ENCODE peak calls at places on chromosomes 1 and 21, in five cellular contexts. One of them, this sample, is unnamed.

GRCh38 chr1:8116892-8117262 is 90.8 kb upstream of the ERRFI1 start:
- DNase-seq in stimulated activated CD8-positive, alpha-beta memory T cell treated with anti-CD3 and anti-CD28 coated beads, Interleukin-7, amount 100 ng/mL, for 1 hour: no peak
- DNase-seq in non-pigmented ciliary epithelial cell: no peak
- DNase-seq in iPS DF 19.7: no peak
- DNase-seq in stimulated activated CD4-positive, alpha-beta T cell treated with anti-CD3 and anti-CD28 coated beads, TNF-alpha, amount 100 ng/mL, for 4 hours: no peak
- DNase-seq in this sample: no peak

GRCh38 chr1:244712669-244713068 is 59.7 kb downstream of the DESI2 start:
- DNase-seq in non-pigmented ciliary epithelial cell: no peak
- DNase-seq in stimulated activated CD4-positive, alpha-beta T cell treated with anti-CD3 and anti-CD28 coated beads, TNF-alpha, amount 100 ng/mL, for 4 hours: no peak
- DNase-seq in stimulated activated CD8-positive, alpha-beta memory T cell treated with anti-CD3 and anti-CD28 coated beads, Interleukin-7, amount 100 ng/mL, for 1 hour: no peak
- DNase-seq in iPS DF 19.7: no peak
- DNase-seq in this sample: no peak

GRCh38 chr21:36260030-36260787 is 59.8 kb upstream of the MORC3 start:
- DNase-seq in non-pigmented ciliary epithelial cell: no peak
- DNase-seq in iPS DF 19.7: no peak
- DNase-seq in stimulated activated CD4-positive, alpha-beta T cell treated with anti-CD3 and anti-CD28 coated beads, TNF-alpha, amount 100 ng/mL, for 4 hours: peak; percentile 5
- DNase-seq in stimulated activated CD8-positive, alpha-beta memory T cell treated with anti-CD3 and anti-CD28 coated beads, Interleukin-7, amount 100 ng/mL, for 1 hour: no peak
- DNase-seq in this sample: peak; percentile 62

GRCh38 chr1:116356673-116357072 is 16.4 kb upstream of the ATP1A1 start:
- DNase-seq in iPS DF 19.7: no peak
- DNase-seq in stimulated activated CD8-positive, alpha-beta memory T cell treated with anti-CD3 and anti-CD28 coated beads, Interleukin-7, amount 100 ng/mL, for 1 hour: no peak
- DNase-seq in stimulated activated CD4-positive, alpha-beta T cell treated with anti-CD3 and anti-CD28 coated beads, TNF-alpha, amount 100 ng/mL, for 4 hours: no peak
- DNase-seq in non-pigmented ciliary epithelial cell: no peak
- DNase-seq in this sample: no peak

GRCh38 chr21:34965200-34966174 is 83.6 kb downstream of the RUNX1 start:
- DNase-seq in stimulated activated CD4-positive, alpha-beta T cell treated with anti-CD3 and anti-CD28 coated beads, TNF-alpha, amount 100 ng/mL, for 4 hours: no peak
- DNase-seq in non-pigmented ciliary epithelial cell: peak; percentile 54
- DNase-seq in iPS DF 19.7: no peak
- DNase-seq in stimulated activated CD8-positive, alpha-beta memory T cell treated with anti-CD3 and anti-CD28 coated beads, Interleukin-7, amount 100 ng/mL, for 1 hour: no peak
- DNase-seq in this sample: no peak

GRCh38 chr1:109493805-109494539 is at the start of gene CYB561D1:
- DNase-seq in iPS DF 19.7: no peak
- DNase-seq in stimulated activated CD8-positive, alpha-beta memory T cell treated with anti-CD3 and anti-CD28 coated beads, Interleukin-7, amount 100 ng/mL, for 1 hour: peak; percentile 71
- DNase-seq in non-pigmented ciliary epithelial cell: no peak
- DNase-seq in stimulated activated CD4-positive, alpha-beta T cell treated with anti-CD3 and anti-CD28 coated beads, TNF-alpha, amount 100 ng/mL, for 4 hours: peak; percentile 82
- DNase-seq in this sample: peak; percentile 87

GRCh38 chr1:24506706-24507422 is 4.2 kb downstream of the RCAN3 start:
- DNase-seq in iPS DF 19.7: no peak
- DNase-seq in stimulated activated CD4-positive, alpha-beta T cell treated with anti-CD3 and anti-CD28 coated beads, TNF-alpha, amount 100 ng/mL, for 4 hours: no peak
- DNase-seq in stimulated activated CD8-positive, alpha-beta memory T cell treated with anti-CD3 and anti-CD28 coated beads, Interleukin-7, amount 100 ng/mL, for 1 hour: no peak
- DNase-seq in non-pigmented ciliary epithelial cell: no peak
- DNase-seq in this sample: peak; percentile 76

GRCh38 chr21:41715649-41716321 is 51.1 kb downstream of the RIPK4 start:
- DNase-seq in iPS DF 19.7: no peak
- DNase-seq in non-pigmented ciliary epithelial cell: no peak
- DNase-seq in stimulated activated CD8-positive, alpha-beta memory T cell treated with anti-CD3 and anti-CD28 coated beads, Interleukin-7, amount 100 ng/mL, for 1 hour: no peak
- DNase-seq in stimulated activated CD4-positive, alpha-beta T cell treated with anti-CD3 and anti-CD28 coated beads, TNF-alpha, amount 100 ng/mL, for 4 hours: no peak
- DNase-seq in this sample: no peak

GRCh38 chr1:226195144-226195543 is 8.6 kb upstream of the ACBD3 start:
- DNase-seq in stimulated activated CD4-positive, alpha-beta T cell treated with anti-CD3 and anti-CD28 coated beads, TNF-alpha, amount 100 ng/mL, for 4 hours: no peak
- DNase-seq in iPS DF 19.7: no peak
- DNase-seq in non-pigmented ciliary epithelial cell: no peak
- DNase-seq in stimulated activated CD8-positive, alpha-beta memory T cell treated with anti-CD3 and anti-CD28 coated beads, Interleukin-7, amount 100 ng/mL, for 1 hour: no peak
- DNase-seq in this sample: no peak

GRCh38 chr1:32817815-32818786 is 648 bp downstream of the S100PBP start:
- DNase-seq in iPS DF 19.7: peak; percentile 45
- DNase-seq in non-pigmented ciliary epithelial cell: no peak
- DNase-seq in stimulated activated CD4-positive, alpha-beta T cell treated with anti-CD3 and anti-CD28 coated beads, TNF-alpha, amount 100 ng/mL, for 4 hours: peak; percentile 15
- DNase-seq in stimulated activated CD8-positive, alpha-beta memory T cell treated with anti-CD3 and anti-CD28 coated beads, Interleukin-7, amount 100 ng/mL, for 1 hour: no peak
- DNase-seq in this sample: peak; percentile 20

GRCh38 chr1:206511362-206512064 is 4.2 kb downstream of the RASSF5 start:
- DNase-seq in stimulated activated CD8-positive, alpha-beta memory T cell treated with anti-CD3 and anti-CD28 coated beads, Interleukin-7, amount 100 ng/mL, for 1 hour: no peak
- DNase-seq in iPS DF 19.7: no peak
- DNase-seq in non-pigmented ciliary epithelial cell: no peak
- DNase-seq in stimulated activated CD4-positive, alpha-beta T cell treated with anti-CD3 and anti-CD28 coated beads, TNF-alpha, amount 100 ng/mL, for 4 hours: no peak
- DNase-seq in this sample: no peak

GRCh38 chr1:245888809-245889208 is 618.3 kb downstream of the SMYD3 start:
- DNase-seq in stimulated activated CD4-positive, alpha-beta T cell treated with anti-CD3 and anti-CD28 coated beads, TNF-alpha, amount 100 ng/mL, for 4 hours: no peak
- DNase-seq in stimulated activated CD8-positive, alpha-beta memory T cell treated with anti-CD3 and anti-CD28 coated beads, Interleukin-7, amount 100 ng/mL, for 1 hour: no peak
- DNase-seq in iPS DF 19.7: peak; percentile 20
- DNase-seq in non-pigmented ciliary epithelial cell: no peak
- DNase-seq in this sample: peak; percentile 3

GRCh38 chr21:46112731-46113215 is 14.9 kb downstream of the COL6A2 start:
- DNase-seq in iPS DF 19.7: no peak
- DNase-seq in non-pigmented ciliary epithelial cell: no peak
- DNase-seq in stimulated activated CD8-positive, alpha-beta memory T cell treated with anti-CD3 and anti-CD28 coated beads, Interleukin-7, amount 100 ng/mL, for 1 hour: no peak
- DNase-seq in stimulated activated CD4-positive, alpha-beta T cell treated with anti-CD3 and anti-CD28 coated beads, TNF-alpha, amount 100 ng/mL, for 4 hours: no peak
- DNase-seq in this sample: no peak

GRCh38 chr21:40568756-40569155 is 278.2 kb downstream of the DSCAM start:
- DNase-seq in stimulated activated CD4-positive, alpha-beta T cell treated with anti-CD3 and anti-CD28 coated beads, TNF-alpha, amount 100 ng/mL, for 4 hours: no peak
- DNase-seq in iPS DF 19.7: no peak
- DNase-seq in non-pigmented ciliary epithelial cell: no peak
- DNase-seq in stimulated activated CD8-positive, alpha-beta memory T cell treated with anti-CD3 and anti-CD28 coated beads, Interleukin-7, amount 100 ng/mL, for 1 hour: no peak
- DNase-seq in this sample: no peak

GRCh38 chr1:158654570-158654969 is 31.9 kb downstream of the SPTA1 start:
- DNase-seq in iPS DF 19.7: no peak
- DNase-seq in stimulated activated CD4-positive, alpha-beta T cell treated with anti-CD3 and anti-CD28 coated beads, TNF-alpha, amount 100 ng/mL, for 4 hours: no peak
- DNase-seq in stimulated activated CD8-positive, alpha-beta memory T cell treated with anti-CD3 and anti-CD28 coated beads, Interleukin-7, amount 100 ng/mL, for 1 hour: no peak
- DNase-seq in non-pigmented ciliary epithelial cell: no peak
- DNase-seq in this sample: no peak

GRCh38 chr1:24308365-24309015 is 10.7 kb upstream of the GRHL3 start:
- DNase-seq in non-pigmented ciliary epithelial cell: no peak
- DNase-seq in stimulated activated CD4-positive, alpha-beta T cell treated with anti-CD3 and anti-CD28 coated beads, TNF-alpha, amount 100 ng/mL, for 4 hours: no peak
- DNase-seq in stimulated activated CD8-positive, alpha-beta memory T cell treated with anti-CD3 and anti-CD28 coated beads, Interleukin-7, amount 100 ng/mL, for 1 hour: no peak
- DNase-seq in iPS DF 19.7: peak; percentile 84
- DNase-seq in this sample: no peak

GRCh38 chr1:68384872-68385390 is 64.8 kb downstream of the RPE65 start:
- DNase-seq in iPS DF 19.7: no peak
- DNase-seq in stimulated activated CD8-positive, alpha-beta memory T cell treated with anti-CD3 and anti-CD28 coated beads, Interleukin-7, amount 100 ng/mL, for 1 hour: no peak
- DNase-seq in stimulated activated CD4-positive, alpha-beta T cell treated with anti-CD3 and anti-CD28 coated beads, TNF-alpha, amount 100 ng/mL, for 4 hours: no peak
- DNase-seq in non-pigmented ciliary epithelial cell: no peak
- DNase-seq in this sample: no peak

GRCh38 chr1:77859248-77859647 is 29.2 kb upstream of the NEXN start:
- DNase-seq in non-pigmented ciliary epithelial cell: no peak
- DNase-seq in iPS DF 19.7: no peak
- DNase-seq in stimulated activated CD4-positive, alpha-beta T cell treated with anti-CD3 and anti-CD28 coated beads, TNF-alpha, amount 100 ng/mL, for 4 hours: no peak
- DNase-seq in stimulated activated CD8-positive, alpha-beta memory T cell treated with anti-CD3 and anti-CD28 coated beads, Interleukin-7, amount 100 ng/mL, for 1 hour: no peak
- DNase-seq in this sample: no peak

GRCh38 chr1:83641828-83642443 is 357.0 kb downstream of the TTLL7 start:
- DNase-seq in non-pigmented ciliary epithelial cell: no peak
- DNase-seq in iPS DF 19.7: no peak
- DNase-seq in stimulated activated CD4-positive, alpha-beta T cell treated with anti-CD3 and anti-CD28 coated beads, TNF-alpha, amount 100 ng/mL, for 4 hours: no peak
- DNase-seq in stimulated activated CD8-positive, alpha-beta memory T cell treated with anti-CD3 and anti-CD28 coated beads, Interleukin-7, amount 100 ng/mL, for 1 hour: no peak
- DNase-seq in this sample: no peak

GRCh38 chr1:244339776-244340175 is 111.9 kb downstream of the ADSS2 start:
- DNase-seq in stimulated activated CD8-positive, alpha-beta memory T cell treated with anti-CD3 and anti-CD28 coated beads, Interleukin-7, amount 100 ng/mL, for 1 hour: no peak
- DNase-seq in non-pigmented ciliary epithelial cell: no peak
- DNase-seq in iPS DF 19.7: no peak
- DNase-seq in stimulated activated CD4-positive, alpha-beta T cell treated with anti-CD3 and anti-CD28 coated beads, TNF-alpha, amount 100 ng/mL, for 4 hours: no peak
- DNase-seq in this sample: no peak

GRCh38 chr1:174114788-174115448 is 44.4 kb upstream of the RABGAP1L start:
- DNase-seq in stimulated activated CD4-positive, alpha-beta T cell treated with anti-CD3 and anti-CD28 coated beads, TNF-alpha, amount 100 ng/mL, for 4 hours: no peak
- DNase-seq in stimulated activated CD8-positive, alpha-beta memory T cell treated with anti-CD3 and anti-CD28 coated beads, Interleukin-7, amount 100 ng/mL, for 1 hour: no peak
- DNase-seq in iPS DF 19.7: peak; percentile 59
- DNase-seq in non-pigmented ciliary epithelial cell: peak; percentile 10
- DNase-seq in this sample: peak; percentile 12

GRCh38 chr1:11653101-11653601 is 1.1 kb downstream of the FBXO2 start:
- DNase-seq in iPS DF 19.7: no peak
- DNase-seq in stimulated activated CD4-positive, alpha-beta T cell treated with anti-CD3 and anti-CD28 coated beads, TNF-alpha, amount 100 ng/mL, for 4 hours: no peak
- DNase-seq in stimulated activated CD8-positive, alpha-beta memory T cell treated with anti-CD3 and anti-CD28 coated beads, Interleukin-7, amount 100 ng/mL, for 1 hour: no peak
- DNase-seq in non-pigmented ciliary epithelial cell: no peak
- DNase-seq in this sample: no peak

GRCh38 chr21:28100366-28100765 is 892.3 kb downstream of the LTN1 start:
- DNase-seq in iPS DF 19.7: no peak
- DNase-seq in stimulated activated CD8-positive, alpha-beta memory T cell treated with anti-CD3 and anti-CD28 coated beads, Interleukin-7, amount 100 ng/mL, for 1 hour: no peak
- DNase-seq in stimulated activated CD4-positive, alpha-beta T cell treated with anti-CD3 and anti-CD28 coated beads, TNF-alpha, amount 100 ng/mL, for 4 hours: no peak
- DNase-seq in non-pigmented ciliary epithelial cell: no peak
- DNase-seq in this sample: no peak

GRCh38 chr21:37145635-37146111 is 72.6 kb downstream of the TTC3 start:
- DNase-seq in iPS DF 19.7: no peak
- DNase-seq in stimulated activated CD8-positive, alpha-beta memory T cell treated with anti-CD3 and anti-CD28 coated beads, Interleukin-7, amount 100 ng/mL, for 1 hour: no peak
- DNase-seq in non-pigmented ciliary epithelial cell: peak; percentile 70
- DNase-seq in stimulated activated CD4-positive, alpha-beta T cell treated with anti-CD3 and anti-CD28 coated beads, TNF-alpha, amount 100 ng/mL, for 4 hours: no peak
- DNase-seq in this sample: no peak

GRCh38 chr1:7471836-7472235 is 299.3 kb upstream of the VAMP3 start:
- DNase-seq in stimulated activated CD8-positive, alpha-beta memory T cell treated with anti-CD3 and anti-CD28 coated beads, Interleukin-7, amount 100 ng/mL, for 1 hour: no peak
- DNase-seq in iPS DF 19.7: no peak
- DNase-seq in stimulated activated CD4-positive, alpha-beta T cell treated with anti-CD3 and anti-CD28 coated beads, TNF-alpha, amount 100 ng/mL, for 4 hours: no peak
- DNase-seq in non-pigmented ciliary epithelial cell: peak; percentile 22
- DNase-seq in this sample: no peak

GRCh38 chr1:31621872-31622730 is 4.6 kb downstream of the HCRTR1 start:
- DNase-seq in stimulated activated CD4-positive, alpha-beta T cell treated with anti-CD3 and anti-CD28 coated beads, TNF-alpha, amount 100 ng/mL, for 4 hours: no peak
- DNase-seq in non-pigmented ciliary epithelial cell: no peak
- DNase-seq in stimulated activated CD8-positive, alpha-beta memory T cell treated with anti-CD3 and anti-CD28 coated beads, Interleukin-7, amount 100 ng/mL, for 1 hour: no peak
- DNase-seq in iPS DF 19.7: no peak
- DNase-seq in this sample: no peak

GRCh38 chr1:35660581-35661473 is 19.5 kb upstream of the PSMB2 start:
- DNase-seq in stimulated activated CD4-positive, alpha-beta T cell treated with anti-CD3 and anti-CD28 coated beads, TNF-alpha, amount 100 ng/mL, for 4 hours: no peak
- DNase-seq in iPS DF 19.7: peak; percentile 78
- DNase-seq in stimulated activated CD8-positive, alpha-beta memory T cell treated with anti-CD3 and anti-CD28 coated beads, Interleukin-7, amount 100 ng/mL, for 1 hour: no peak
- DNase-seq in non-pigmented ciliary epithelial cell: no peak
- DNase-seq in this sample: no peak

GRCh38 chr1:209490013-209490412 is 93.5 kb upstream of the CAMK1G start:
- DNase-seq in stimulated activated CD4-positive, alpha-beta T cell treated with anti-CD3 and anti-CD28 coated beads, TNF-alpha, amount 100 ng/mL, for 4 hours: no peak
- DNase-seq in iPS DF 19.7: no peak
- DNase-seq in stimulated activated CD8-positive, alpha-beta memory T cell treated with anti-CD3 and anti-CD28 coated beads, Interleukin-7, amount 100 ng/mL, for 1 hour: no peak
- DNase-seq in non-pigmented ciliary epithelial cell: no peak
- DNase-seq in this sample: no peak

GRCh38 chr1:208047975-208048374 is 137.1 kb upstream of the CD34 start:
- DNase-seq in stimulated activated CD4-positive, alpha-beta T cell treated with anti-CD3 and anti-CD28 coated beads, TNF-alpha, amount 100 ng/mL, for 4 hours: no peak
- DNase-seq in iPS DF 19.7: no peak
- DNase-seq in non-pigmented ciliary epithelial cell: no peak
- DNase-seq in stimulated activated CD8-positive, alpha-beta memory T cell treated with anti-CD3 and anti-CD28 coated beads, Interleukin-7, amount 100 ng/mL, for 1 hour: no peak
- DNase-seq in this sample: no peak

GRCh38 chr1:173255214-173255813 is 48.2 kb upstream of the TNFSF4 start:
- DNase-seq in stimulated activated CD8-positive, alpha-beta memory T cell treated with anti-CD3 and anti-CD28 coated beads, Interleukin-7, amount 100 ng/mL, for 1 hour: no peak
- DNase-seq in non-pigmented ciliary epithelial cell: no peak
- DNase-seq in stimulated activated CD4-positive, alpha-beta T cell treated with anti-CD3 and anti-CD28 coated beads, TNF-alpha, amount 100 ng/mL, for 4 hours: no peak
- DNase-seq in iPS DF 19.7: no peak
- DNase-seq in this sample: no peak

GRCh38 chr1:60345621-60346020 is 272.1 kb upstream of the C1orf87 start:
- DNase-seq in non-pigmented ciliary epithelial cell: peak; percentile 9
- DNase-seq in iPS DF 19.7: no peak
- DNase-seq in stimulated activated CD4-positive, alpha-beta T cell treated with anti-CD3 and anti-CD28 coated beads, TNF-alpha, amount 100 ng/mL, for 4 hours: no peak
- DNase-seq in stimulated activated CD8-positive, alpha-beta memory T cell treated with anti-CD3 and anti-CD28 coated beads, Interleukin-7, amount 100 ng/mL, for 1 hour: no peak
- DNase-seq in this sample: no peak

GRCh38 chr1:154263465-154264332 is 8.7 kb upstream of the HAX1 start:
- DNase-seq in non-pigmented ciliary epithelial cell: no peak
- DNase-seq in iPS DF 19.7: no peak
- DNase-seq in stimulated activated CD4-positive, alpha-beta T cell treated with anti-CD3 and anti-CD28 coated beads, TNF-alpha, amount 100 ng/mL, for 4 hours: no peak
- DNase-seq in stimulated activated CD8-positive, alpha-beta memory T cell treated with anti-CD3 and anti-CD28 coated beads, Interleukin-7, amount 100 ng/mL, for 1 hour: no peak
- DNase-seq in this sample: no peak

GRCh38 chr1:178371999-178372398 is 124.8 kb downstream of the CLEC20A start:
- DNase-seq in stimulated activated CD8-positive, alpha-beta memory T cell treated with anti-CD3 and anti-CD28 coated beads, Interleukin-7, amount 100 ng/mL, for 1 hour: no peak
- DNase-seq in non-pigmented ciliary epithelial cell: no peak
- DNase-seq in iPS DF 19.7: no peak
- DNase-seq in stimulated activated CD4-positive, alpha-beta T cell treated with anti-CD3 and anti-CD28 coated beads, TNF-alpha, amount 100 ng/mL, for 4 hours: no peak
- DNase-seq in this sample: no peak

GRCh38 chr1:244989813-244990212 is 125.5 kb upstream of the HNRNPU start:
- DNase-seq in non-pigmented ciliary epithelial cell: no peak
- DNase-seq in stimulated activated CD4-positive, alpha-beta T cell treated with anti-CD3 and anti-CD28 coated beads, TNF-alpha, amount 100 ng/mL, for 4 hours: no peak
- DNase-seq in stimulated activated CD8-positive, alpha-beta memory T cell treated with anti-CD3 and anti-CD28 coated beads, Interleukin-7, amount 100 ng/mL, for 1 hour: no peak
- DNase-seq in iPS DF 19.7: no peak
- DNase-seq in this sample: no peak

GRCh38 chr21:26851109-26851944 is 6.1 kb upstream of the ADAMTS1 start:
- DNase-seq in stimulated activated CD4-positive, alpha-beta T cell treated with anti-CD3 and anti-CD28 coated beads, TNF-alpha, amount 100 ng/mL, for 4 hours: no peak
- DNase-seq in non-pigmented ciliary epithelial cell: no peak
- DNase-seq in stimulated activated CD8-positive, alpha-beta memory T cell treated with anti-CD3 and anti-CD28 coated beads, Interleukin-7, amount 100 ng/mL, for 1 hour: no peak
- DNase-seq in iPS DF 19.7: no peak
- DNase-seq in this sample: no peak